ENCODE peak calls at places on chromosomes 6 and 20, in ten cellular contexts. Q is brain microvascular endothelial cell, Y is GM23338, T is astrocyte, Z is PC-3, F is IMR-90, O is spleen, P is coronary artery, M is left ventricle myocardium inferior, E is fibroblast of lung. U is an unnamed sample.

GRCh38 chr6:137162692-137163303 is 10.6 kb downstream of the IL22RA2 start:
- DNase-seq in Q (no peak), Y (no peak), T (no peak), Z (no peak), F (no peak), O (no peak), P (no peak), M (no peak), E (no peak), U (no peak)

GRCh38 chr6:167034056-167034455 is 34.9 kb downstream of the CEP43 start:
- DNase-seq in Q (no peak), Y (no peak), T (no peak), Z (no peak), F (no peak), O (no peak), P (no peak), M (no peak), E (no peak), U (no peak)

GRCh38 chr20:49685809-49686208 is 27.9 kb downstream of the B4GALT5 start:
- DNase-seq in Q (no peak), Y (no peak), T (peak), Z (peak), F (peak), O (no peak), P (no peak), M (no peak), E (peak), U (no peak)

GRCh38 chr20:53028337-53029007 is 56.3 kb downstream of the TSHZ2 start:
- DNase-seq in Q (no peak), Y (no peak), T (peak), Z (no peak), F (no peak), O (no peak), P (no peak), M (no peak), E (peak), U (no peak)

GRCh38 chr20:36745234-36745926 is 510 bp downstream of the NDRG3 start:
- DNase-seq in Q (peak), Y (peak), T (no peak), Z (no peak), F (no peak), O (no peak), P (no peak), M (peak), E (peak), U (no peak)

GRCh38 chr6:42781546-42781810 is 374 bp upstream of the BICRAL start:
- DNase-seq in Q (no peak), Y (no peak), T (peak), Z (no peak), F (peak), O (no peak), P (no peak), M (no peak), E (peak), U (no peak)

GRCh38 chr6:142746524-142746923 is 198.5 kb downstream of the HIVEP2 start:
- DNase-seq in Q (no peak), Y (peak), T (no peak), Z (peak), F (peak), O (no peak), P (no peak), M (no peak), E (no peak), U (no peak)

GRCh38 chr6:2760882-2761842 is 4.0 kb upstream of the WRNIP1 start:
- DNase-seq in Q (no peak), Y (peak), T (no peak), Z (peak), F (no peak), O (no peak), P (no peak), M (no peak), E (no peak), U (no peak)

GRCh38 chr6:90368601-90369000 is 72.0 kb upstream of the BACH2 start:
- DNase-seq in Q (peak), Y (no peak), T (peak), Z (peak), F (peak), O (no peak), P (no peak), M (no peak), E (peak), U (no peak)

GRCh38 chr6:79544939-79545450 is 7.8 kb upstream of the LCA5 start:
- DNase-seq in Q (peak), Y (peak), T (peak), Z (peak), F (peak), O (no peak), P (peak), M (peak), E (peak), U (peak)

GRCh38 chr6:113825776-113826175 is 31.4 kb upstream of the MARCKS start:
- DNase-seq in Q (peak), Y (no peak), T (peak), Z (no peak), F (peak), O (no peak), P (no peak), M (peak), E (peak), U (no peak)

GRCh38 chr6:30447237-30447636 is 42.1 kb upstream of the HLA-E start:
- DNase-seq in Q (peak), Y (peak), T (no peak), Z (peak), F (peak), O (no peak), P (no peak), M (no peak), E (no peak), U (no peak)

GRCh38 chr6:25960689-25961088 is 1.9 kb upstream of the TRIM38 start:
- DNase-seq in Q (no peak), Y (no peak), T (no peak), Z (no peak), F (no peak), O (no peak), P (no peak), M (no peak), E (no peak), U (no peak)

GRCh38 chr20:59124326-59125029 is 39.1 kb upstream of the ZNF831 start:
- DNase-seq in Q (no peak), Y (no peak), T (no peak), Z (no peak), F (no peak), O (peak), P (peak), M (no peak), E (no peak), U (no peak)

GRCh38 chr20:3658708-3659491 is 4.3 kb downstream of the GFRA4 start:
- DNase-seq in Q (no peak), Y (no peak), T (no peak), Z (no peak), F (no peak), O (peak), P (no peak), M (no peak), E (no peak), U (no peak)

GRCh38 chr20:19817017-19817416 is 59.0 kb downstream of the RIN2 start:
- DNase-seq in Q (peak), Y (no peak), T (peak), Z (peak), F (peak), O (no peak), P (no peak), M (no peak), E (peak), U (peak)

GRCh38 chr6:117463762-117464665 is 18.5 kb upstream of the DCBLD1 start:
- DNase-seq in Q (peak), Y (no peak), T (peak), Z (peak), F (peak), O (no peak), P (no peak), M (no peak), E (peak), U (no peak)

GRCh38 chr6:3229566-3230274 is 2.3 kb upstream of the TUBB2B start:
- DNase-seq in Q (no peak), Y (peak), T (no peak), Z (no peak), F (no peak), O (no peak), P (no peak), M (no peak), E (peak), U (no peak)

GRCh38 chr6:33595001-33595846 is 15.1 kb upstream of the BAK1 start:
- DNase-seq in Q (no peak), Y (no peak), T (no peak), Z (peak), F (peak), O (no peak), P (no peak), M (no peak), E (no peak), U (no peak)

GRCh38 chr20:25194333-25194972 is 1.1 kb upstream of the ENTPD6 start:
- DNase-seq in Q (no peak), Y (no peak), T (no peak), Z (no peak), F (no peak), O (peak), P (no peak), M (no peak), E (no peak), U (no peak)

GRCh38 chr6:83311231-83311630 is 118.1 kb downstream of the RWDD2A start:
- DNase-seq in Q (no peak), Y (no peak), T (no peak), Z (no peak), F (peak), O (no peak), P (no peak), M (no peak), E (peak), U (no peak)

GRCh38 chr20:33650111-33650752 is 11.9 kb upstream of the C20orf144 start:
- DNase-seq in Q (no peak), Y (no peak), T (no peak), Z (no peak), F (no peak), O (peak), P (no peak), M (no peak), E (no peak), U (no peak)

GRCh38 chr6:74931567-74931966 is 274.3 kb downstream of the COL12A1 start:
- DNase-seq in Q (peak), Y (no peak), T (peak), Z (peak), F (peak), O (no peak), P (no peak), M (no peak), E (peak), U (no peak)

GRCh38 chr6:141969201-141969600 is 163.5 kb upstream of the GJE1 start:
- DNase-seq in Q (peak), Y (no peak), T (peak), Z (no peak), F (no peak), O (no peak), P (no peak), M (no peak), E (peak), U (no peak)

GRCh38 chr6:165800337-165800736 is 137.3 kb upstream of the PDE10A start:
- DNase-seq in Q (no peak), Y (no peak), T (no peak), Z (no peak), F (no peak), O (no peak), P (no peak), M (no peak), E (no peak), U (no peak)

GRCh38 chr20:38609828-38610227 is 8.2 kb downstream of the ARHGAP40 start:
- DNase-seq in Q (no peak), Y (peak), T (no peak), Z (no peak), F (no peak), O (no peak), P (no peak), M (no peak), E (no peak), U (no peak)

GRCh38 chr6:141103246-141103645 is 1029.5 kb upstream of the GJE1 start:
- DNase-seq in Q (no peak), Y (no peak), T (peak), Z (peak), F (peak), O (no peak), P (no peak), M (no peak), E (peak), U (peak)

GRCh38 chr6:81003156-81003555 is 749.3 kb downstream of the TENT5A start:
- DNase-seq in Q (no peak), Y (no peak), T (peak), Z (peak), F (no peak), O (no peak), P (no peak), M (no peak), E (peak), U (no peak)

GRCh38 chr6:125747589-125748533 is 1.6 kb upstream of the HEY2 start:
- DNase-seq in Q (no peak), Y (peak), T (no peak), Z (no peak), F (no peak), O (peak), P (peak), M (peak), E (no peak), U (no peak)
- H3K4me3 ChIP-seq in Q (peak), Y (peak), T (peak), Z (peak), F (peak), O (peak), P (peak), M (peak), E (peak), U (peak)

GRCh38 chr6:84685983-84686584 is 78.3 kb downstream of the TBX18 start:
- DNase-seq in Q (peak), Y (peak), T (no peak), Z (peak), F (peak), O (no peak), P (no peak), M (no peak), E (no peak), U (no peak)
- TF ChIP-seq CTCF in Q (peak), Y (peak), T (peak), Z (peak), F (peak), O (no peak), P (no peak), M (peak), E (peak), U (peak)

DNA sequence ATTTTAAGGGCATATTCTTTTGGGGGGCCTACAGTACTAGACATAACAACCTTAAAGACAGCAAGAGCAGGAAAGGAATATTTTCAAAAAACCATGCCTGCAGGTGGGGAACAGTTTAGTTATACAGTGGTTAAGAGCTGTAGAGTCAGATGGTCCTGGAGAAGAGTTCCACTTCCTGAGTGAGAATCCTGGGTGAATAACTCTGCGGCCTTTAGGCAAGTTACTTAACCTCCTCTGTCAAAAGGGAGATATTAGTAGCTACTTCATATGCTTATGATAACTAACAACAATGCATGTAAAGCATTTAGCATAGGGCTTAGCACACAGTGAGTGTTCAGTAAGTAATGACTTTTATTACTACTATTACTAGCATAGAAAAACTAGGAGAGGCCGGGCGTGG is 119.2 kb upstream of the TAB2 start:
- DNase-seq in Q (no peak), Y (no peak), T (no peak), Z (no peak), F (no peak), O (no peak), P (no peak), M (no peak), E (no peak), U (no peak)
- H3K4me3 ChIP-seq in Q (no peak), Y (no peak), T (no peak), Z (no peak), F (no peak), O (no peak), P (no peak), M (no peak), E (no peak), U (no peak)

GRCh38 chr20:15511551-15511950 is 1061.7 kb downstream of the KIF16B start:
- DNase-seq in Q (no peak), Y (no peak), T (no peak), Z (no peak), F (no peak), O (no peak), P (no peak), M (no peak), E (no peak), U (no peak)

GRCh38 chr20:15512916-15513315 is 1060.3 kb downstream of the KIF16B start:
- DNase-seq in Q (no peak), Y (no peak), T (no peak), Z (no peak), F (no peak), O (no peak), P (no peak), M (no peak), E (no peak), U (no peak)

DNA sequence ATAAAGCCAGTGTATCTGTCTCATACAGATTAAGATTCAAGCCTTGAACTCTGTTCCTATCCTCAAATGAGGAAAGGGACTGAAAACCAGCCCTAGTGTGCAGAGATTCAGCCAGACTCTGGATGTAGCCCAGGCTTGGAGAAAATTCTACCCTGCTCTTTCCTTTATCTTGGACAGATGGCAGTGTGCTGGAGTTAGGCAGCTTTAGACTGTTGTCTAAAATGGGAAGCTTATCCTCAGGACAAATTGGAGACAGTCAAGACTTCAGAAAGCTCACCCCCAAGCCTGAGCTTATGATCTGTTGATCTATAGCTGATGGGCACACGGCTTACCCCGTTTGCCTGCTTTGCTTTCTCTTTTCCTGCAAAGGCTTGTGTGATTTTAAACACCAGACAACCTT is 1057.5 kb downstream of the KIF16B start:
- DNase-seq in Q (no peak), Y (no peak), T (no peak), Z (peak), F (no peak), O (no peak), P (no peak), M (no peak), E (no peak), U (no peak)
- TF ChIP-seq CTCF in Q (no peak), Y (no peak), T (no peak), Z (no peak), F (no peak), O (no peak), P (no peak), M (no peak), E (no peak), U (no peak)

GRCh38 chr6:170287371-170287876 is 3.5 kb downstream of the DLL1 start:
- DNase-seq in Q (no peak), Y (no peak), T (no peak), Z (no peak), F (no peak), O (peak), P (peak), M (no peak), E (no peak), U (no peak)

GRCh38 chr6:170289108-170289931 is 1.6 kb downstream of the DLL1 start:
- DNase-seq in Q (no peak), Y (peak), T (no peak), Z (no peak), F (no peak), O (peak), P (peak), M (no peak), E (no peak), U (no peak)

GRCh38 chr6:170286246-170286933 is 4.5 kb downstream of the DLL1 start:
- DNase-seq in Q (no peak), Y (no peak), T (peak), Z (no peak), F (no peak), O (peak), P (no peak), M (peak), E (peak), U (no peak)

GRCh38 chr6:170286934-170287265 is 4.0 kb downstream of the DLL1 start:
- DNase-seq in Q (no peak), Y (peak), T (no peak), Z (no peak), F (no peak), O (no peak), P (no peak), M (no peak), E (no peak), U (no peak)

DNA sequence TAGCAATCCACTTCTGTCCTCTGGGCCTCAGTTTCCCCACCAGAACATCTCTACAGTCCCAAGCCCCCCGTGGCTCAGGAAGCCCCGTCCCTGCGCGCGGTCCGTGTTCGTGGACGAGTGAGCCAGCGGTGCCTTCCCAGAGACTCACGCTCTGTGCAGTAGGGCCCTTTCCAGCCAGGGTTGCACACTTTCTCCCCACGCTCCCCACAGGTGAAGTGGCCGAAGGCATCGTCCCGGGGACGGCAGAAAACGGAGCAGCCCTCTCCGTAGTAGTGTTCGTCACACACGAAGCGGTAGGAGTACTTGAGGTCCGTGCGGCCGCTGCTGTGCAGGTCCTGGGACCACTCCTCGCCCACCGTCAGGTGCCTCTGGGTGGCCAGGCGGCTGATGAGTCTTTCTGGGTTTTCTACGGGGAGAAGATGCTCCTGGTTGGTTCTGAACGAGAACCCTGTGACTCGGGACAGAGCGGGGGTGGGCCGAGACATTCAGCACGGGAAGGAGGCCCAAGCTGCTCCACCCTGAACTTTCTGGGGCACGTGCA is 2.7 kb downstream of the DLL1 start:
- DNase-seq in Q (no peak), Y (no peak), T (no peak), Z (no peak), F (no peak), O (peak), P (peak), M (no peak), E (no peak), U (no peak)
- H3K4me3 ChIP-seq in Q (no peak), Y (peak), T (no peak), Z (no peak), F (no peak), O (peak), P (no peak), M (peak), E (no peak), U (no peak)

GRCh38 chr6:149897855-149898744 is at the start of gene RAET1E:
- DNase-seq in Q (no peak), Y (peak), T (no peak), Z (no peak), F (no peak), O (no peak), P (no peak), M (no peak), E (no peak), U (no peak)
- TF ChIP-seq CTCF in Q (peak), Y (peak), T (no peak), Z (peak), F (peak), O (no peak), P (no peak), M (no peak), E (no peak), U (no peak)

GRCh38 chr6:39224058-39224457 is 5.2 kb downstream of the KCNK5 start:
- DNase-seq in Q (no peak), Y (no peak), T (no peak), Z (no peak), F (no peak), O (no peak), P (no peak), M (no peak), E (no peak), U (no peak)

GRCh38 chr6:39225543-39225942 is 3.7 kb downstream of the KCNK5 start:
- DNase-seq in Q (no peak), Y (no peak), T (no peak), Z (no peak), F (no peak), O (no peak), P (no peak), M (no peak), E (no peak), U (no peak)

GRCh38 chr6:39223535-39223934 is 5.7 kb downstream of the KCNK5 start:
- DNase-seq in Q (no peak), Y (no peak), T (no peak), Z (no peak), F (no peak), O (no peak), P (no peak), M (no peak), E (no peak), U (no peak)

GRCh38 chr6:39225946-39226437 is 3.3 kb downstream of the KCNK5 start:
- DNase-seq in Q (no peak), Y (no peak), T (no peak), Z (no peak), F (no peak), O (peak), P (no peak), M (no peak), E (no peak), U (no peak)

DNA sequence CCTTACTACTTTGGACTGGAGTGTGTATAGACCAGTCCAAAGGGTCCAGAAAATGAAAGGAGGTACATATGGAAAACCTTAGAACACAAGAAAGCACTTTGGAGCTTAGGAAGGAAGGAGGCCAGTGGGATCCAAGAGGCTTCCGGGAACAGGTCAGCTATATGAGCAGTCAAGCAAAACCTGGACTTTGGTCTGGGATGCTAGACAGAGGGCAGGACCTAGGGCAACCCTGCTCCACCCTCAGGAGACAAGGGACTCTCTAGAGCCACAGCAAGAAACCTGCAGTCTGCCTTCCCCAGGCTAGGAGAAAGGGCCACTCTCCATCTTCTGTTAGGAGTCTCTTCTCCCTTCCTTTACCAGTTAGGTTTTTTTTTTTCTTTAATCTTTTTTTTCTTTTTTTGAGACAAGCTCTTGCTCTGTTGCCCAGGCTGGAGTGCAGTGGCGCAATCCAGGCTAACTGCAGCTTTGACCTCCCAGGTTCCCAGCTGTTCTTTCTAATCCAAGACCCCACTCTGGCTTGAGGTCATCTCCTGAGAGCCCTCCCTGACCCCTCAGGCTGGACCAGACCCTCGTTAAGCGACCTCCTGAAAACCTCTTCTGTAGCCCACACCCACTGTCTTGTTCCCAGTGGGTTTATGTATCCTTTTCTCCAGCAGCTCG is 4.6 kb downstream of the KCNK5 start:
- DNase-seq in Q (no peak), Y (no peak), T (no peak), Z (no peak), F (no peak), O (no peak), P (no peak), M (no peak), E (no peak), U (no peak)
- H3K4me3 ChIP-seq in Q (no peak), Y (peak), T (no peak), Z (no peak), F (no peak), O (no peak), P (no peak), M (no peak), E (no peak), U (no peak)

U was measured in epithelial cell of proximal tubule.